ENCODE peak calls at places on chromosomes 2 and 18, in ten cellular contexts. I, X, G, F, Q, R, T, Y, Z and K are unnamed samples.

GRCh38 chr2:9408641-9409151 is 14.6 kb downstream of the ITGB1BP1 start:
- DNase-seq in X (no peak), G (peak), I (no peak), Q (no peak), T (peak), F (no peak), Y (no peak), R (no peak), Z (no peak), K (no peak)

GRCh38 chr2:169676357-169676756 is 17.8 kb downstream of the CFAP210 start:
- DNase-seq in I (no peak), F (no peak), Y (no peak), X (no peak), Z (no peak), R (no peak), Q (no peak), T (no peak), G (no peak), K (no peak)

GRCh38 chr18:49486617-49486958 is 446 bp downstream of the C18orf32 start:
- DNase-seq in Z (peak), R (no peak), I (no peak), T (peak), Y (no peak), G (no peak), Q (no peak), F (no peak), X (no peak), K (no peak)

GRCh38 chr18:76983613-76984051 is 149.0 kb downstream of the MBP start:
- DNase-seq in Z (no peak), I (no peak), F (no peak), T (no peak), Q (no peak), Y (no peak), R (peak), G (no peak), X (no peak), K (no peak)

GRCh38 chr18:13494879-13495465 is 231.4 kb downstream of the FAM210A start:
- DNase-seq in Z (no peak), G (no peak), R (no peak), Y (peak), F (peak), X (no peak), T (no peak), Q (no peak), I (no peak), K (no peak)

GRCh38 chr2:30927561-30928075 is 120.4 kb upstream of the CAPN13 start:
- DNase-seq in T (peak), Q (no peak), Z (peak), I (no peak), R (no peak), G (no peak), Y (no peak), F (no peak), X (no peak), K (no peak)

GRCh38 chr2:118442949-118443348 is 354.7 kb downstream of the INSIG2 start:
- DNase-seq in T (no peak), R (no peak), Z (no peak), X (no peak), G (no peak), Q (no peak), F (no peak), Y (no peak), I (no peak), K (no peak)

GRCh38 chr2:20456049-20456665 is 9.3 kb downstream of the RHOB start:
- DNase-seq in R (no peak), Q (no peak), G (no peak), I (no peak), X (no peak), Z (no peak), F (no peak), Y (peak), T (no peak), K (peak)

GRCh38 chr2:73582364-73582763 is 59.9 kb downstream of the NAT8 start:
- DNase-seq in I (no peak), G (no peak), R (no peak), Y (no peak), X (no peak), T (no peak), F (no peak), Z (no peak), Q (no peak), K (no peak)

GRCh38 chr2:238502956-238503791 is 76.4 kb downstream of the ASB1 start:
- DNase-seq in Q (no peak), R (no peak), Z (no peak), I (no peak), G (no peak), F (no peak), Y (peak), X (no peak), T (no peak), K (peak)

GRCh38 chr2:160651416-160652200 is 158.0 kb upstream of the RBMS1 start:
- DNase-seq in R (no peak), X (no peak), T (no peak), Z (peak), I (no peak), Q (no peak), F (no peak), G (peak), Y (no peak), K (no peak)